ENCODE peak calls at places on chromosomes 16 and 17, in five cellular contexts. Y is A549, L is heart left ventricle, K is right lobe of liver, A is transverse colon. V is an unnamed sample.

GRCh38 chr17:48127371-48128051 is 19.9 kb downstream of the SNX11 start:
- DNase-seq in Y (peak; percentile 61), L (no peak), K (no peak), A (no peak), V (no peak)

GRCh38 chr17:16013943-16014407 is 14.4 kb downstream of the TTC19 start:
- DNase-seq in Y (peak; percentile 78), L (no peak), K (no peak), A (no peak), V (no peak)

GRCh38 chr16:88533381-88533831 is 36.8 kb upstream of the ZC3H18 start:
- DNase-seq in Y (no peak), L (no peak), K (no peak), A (no peak), V (no peak)

GRCh38 chr17:40859536-40859935 is 7.5 kb downstream of the KRT12 start:
- DNase-seq in Y (peak; percentile 34), L (no peak), K (no peak), A (peak; percentile 46), V (no peak)

GRCh38 chr16:20410153-20410723 is 904 bp downstream of the ACSM5 start:
- DNase-seq in Y (no peak), L (no peak), K (no peak), A (no peak), V (no peak)

GRCh38 chr17:222172-222571 is 40.7 kb upstream of the DOC2B start:
- DNase-seq in Y (no peak), L (peak; percentile 47), K (peak; percentile 23), A (peak; percentile 5), V (no peak)

GRCh38 chr16:65793781-65794180 is 572.7 kb upstream of the CDH5 start:
- DNase-seq in Y (no peak), L (no peak), K (no peak), A (no peak), V (no peak)

GRCh38 chr17:18177137-18177536 is 6.5 kb upstream of the ALKBH5 start:
- DNase-seq in Y (no peak), L (no peak), K (no peak), A (no peak), V (no peak)

GRCh38 chr16:20865420-20866126 is 34.6 kb downstream of the DCUN1D3 start:
- DNase-seq in Y (peak; percentile 35), L (no peak), K (no peak), A (no peak), V (peak; percentile 51)

GRCh38 chr17:77885678-77886386 is 72.7 kb upstream of the TNRC6C start:
- DNase-seq in Y (no peak), L (no peak), K (no peak), A (no peak), V (no peak)

GRCh38 chr16:75379911-75380847 is 53.1 kb downstream of the CFDP1 start:
- DNase-seq in Y (no peak), L (no peak), K (no peak), A (peak; percentile 44), V (peak; percentile 19)

GRCh38 chr17:62998665-62999393 is 32.8 kb downstream of the TANC2 start:
- DNase-seq in Y (peak; percentile 20), L (no peak), K (no peak), A (no peak), V (no peak)

GRCh38 chr17:80826955-80827645 is 164.5 kb upstream of the CHMP6 start:
- DNase-seq in Y (peak; percentile 67), L (peak; percentile 61), K (peak; percentile 46), A (no peak), V (no peak)

GRCh38 chr16:21145738-21146137 is 4.9 kb downstream of the DNAH3 start:
- DNase-seq in Y (no peak), L (no peak), K (no peak), A (no peak), V (no peak)

GRCh38 chr17:35313875-35314409 is 59.5 kb downstream of the SLFN11 start:
- DNase-seq in Y (no peak), L (peak; percentile 83), K (no peak), A (peak; percentile 14), V (no peak)

GRCh38 chr17:35314415-35315216 is 58.8 kb downstream of the SLFN11 start:
- DNase-seq in Y (peak; percentile 13), L (peak; percentile 59), K (no peak), A (no peak), V (no peak)

GRCh38 chr17:35315283-35315682 is 58.1 kb downstream of the SLFN11 start:
- DNase-seq in Y (peak; percentile 20), L (no peak), K (no peak), A (no peak), V (peak; percentile 31)

GRCh38 chr17:35312346-35312745 is 61.1 kb downstream of the SLFN11 start:
- DNase-seq in Y (no peak), L (no peak), K (no peak), A (no peak), V (no peak)

DNA sequence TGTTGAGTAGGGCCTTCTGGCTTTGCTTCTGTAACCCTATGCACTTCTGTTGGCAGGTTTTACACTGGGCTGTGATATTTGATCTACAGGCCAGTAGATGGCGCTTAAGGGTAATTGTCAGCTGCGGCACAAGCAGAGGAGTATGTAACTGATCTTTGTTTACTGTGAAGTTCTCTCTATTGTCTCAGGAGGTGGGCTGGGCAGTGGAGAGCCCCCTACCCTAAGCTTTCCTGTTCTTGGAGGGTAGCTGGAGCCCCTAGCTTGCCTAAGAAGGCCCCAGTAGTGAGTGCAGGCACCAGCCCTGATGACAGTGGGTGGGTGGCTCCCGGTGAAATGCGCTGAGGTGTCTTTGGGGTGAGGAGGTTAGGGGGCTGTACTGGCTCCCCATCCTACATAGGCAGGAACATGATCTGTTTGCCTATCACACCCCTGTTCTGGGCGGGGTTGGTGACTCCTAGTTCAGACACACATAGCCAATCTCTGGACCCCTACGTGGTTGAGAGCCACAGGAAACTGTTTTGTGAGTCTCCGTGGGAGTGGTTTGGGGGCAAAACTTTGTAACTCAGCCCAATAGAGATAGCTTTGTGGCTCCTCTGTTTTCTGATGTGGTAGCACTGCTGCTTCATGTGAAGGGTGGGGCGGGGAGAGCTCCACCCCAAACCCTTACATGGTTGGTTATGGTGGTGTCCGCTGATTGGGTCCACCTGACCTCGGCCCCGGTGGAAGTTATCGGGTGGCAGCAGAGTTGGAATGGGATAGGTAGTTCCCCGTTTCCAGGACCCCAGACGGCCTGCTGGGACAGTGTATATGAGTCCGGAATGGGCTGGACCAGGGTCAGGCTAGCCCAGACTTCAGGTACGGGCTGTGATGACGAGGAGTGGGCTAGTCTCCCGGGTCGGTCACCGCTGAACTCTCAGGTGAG is 60.4 kb downstream of the SLFN11 start:
- DNase-seq in Y (peak; percentile 77), L (peak; percentile 68), K (peak; percentile 60), A (peak; percentile 51), V (peak; percentile 71)
- TF ChIP-seq POLR2A in Y (no peak), L (no peak), K (no peak), A (peak; percentile 18), V (no peak)

GRCh38 chr16:228917-229730 is at the start of gene LUC7L:
- DNase-seq in Y (peak; percentile 91), L (peak; percentile 94), K (peak; percentile 90), A (peak; percentile 90), V (peak; percentile 92)

GRCh38 chr16:229731-230281 is 557 bp upstream of the LUC7L start:
- DNase-seq in Y (no peak), L (no peak), K (no peak), A (no peak), V (no peak)

GRCh38 chr16:239948-240277 is 5.3 kb downstream of the FAM234A start:
- DNase-seq in Y (no peak), L (no peak), K (no peak), A (no peak), V (no peak)

GRCh38 chr16:230949-231348 is 1.7 kb upstream of the LUC7L start:
- DNase-seq in Y (no peak), L (no peak), K (no peak), A (no peak), V (no peak)

GRCh38 chr16:234468-235305 is at the start of gene FAM234A:
- DNase-seq in Y (peak; percentile 95), L (peak; percentile 96), K (peak; percentile 97), A (peak; percentile 96), V (peak; percentile 96)
- TF ChIP-seq POLR2A in Y (peak; percentile 74), L (peak; percentile 85), K (peak; percentile 97), A (peak; percentile 87), V (peak; percentile 94)

GRCh38 chr17:53316073-53316472 is 506.7 kb upstream of the KIF2B start:
- DNase-seq in Y (no peak), L (no peak), K (no peak), A (no peak), V (no peak)
- TF ChIP-seq POLR2A in Y (no peak), L (no peak), K (no peak), A (no peak), V (no peak)

DNA sequence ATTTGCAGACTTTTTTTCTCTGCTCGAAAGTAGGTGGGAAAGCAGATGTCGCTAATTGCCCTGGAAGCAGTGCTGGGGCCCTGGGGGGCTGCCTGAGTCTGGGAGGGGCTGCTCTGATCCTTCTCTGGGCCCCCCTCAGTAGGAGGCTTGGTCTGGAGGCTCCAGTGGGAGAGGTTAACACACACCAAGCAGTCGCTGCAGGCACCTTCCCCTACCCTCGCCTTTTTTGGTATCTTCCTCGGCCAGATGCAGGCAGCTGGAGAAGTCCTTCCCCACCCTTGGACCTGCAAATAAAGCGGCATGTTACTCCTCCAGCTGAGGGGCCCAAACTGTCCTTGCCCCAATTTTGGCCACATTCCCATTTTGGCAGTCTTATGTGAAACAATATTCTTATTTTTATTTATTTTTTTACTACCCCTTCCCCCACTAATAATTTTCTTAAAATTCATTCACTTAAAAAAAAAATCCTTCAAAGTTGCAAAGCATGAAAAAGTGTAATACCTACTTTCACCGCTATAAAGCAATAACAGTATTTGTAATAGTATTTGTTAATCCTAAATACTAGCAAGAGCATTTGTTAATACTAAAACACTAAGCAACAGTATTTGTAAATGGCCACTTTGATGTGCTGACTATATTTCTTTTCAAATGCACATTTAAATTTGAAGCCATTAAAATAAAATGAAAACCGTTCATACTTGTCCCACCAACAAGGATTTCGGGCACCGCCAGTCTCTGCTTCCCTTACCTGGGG is 15.0 kb downstream of the C16orf46 start:
- DNase-seq in Y (no peak), L (no peak), K (no peak), A (no peak), V (no peak)
- TF ChIP-seq POLR2A in Y (no peak), L (no peak), K (no peak), A (no peak), V (no peak)

DNA sequence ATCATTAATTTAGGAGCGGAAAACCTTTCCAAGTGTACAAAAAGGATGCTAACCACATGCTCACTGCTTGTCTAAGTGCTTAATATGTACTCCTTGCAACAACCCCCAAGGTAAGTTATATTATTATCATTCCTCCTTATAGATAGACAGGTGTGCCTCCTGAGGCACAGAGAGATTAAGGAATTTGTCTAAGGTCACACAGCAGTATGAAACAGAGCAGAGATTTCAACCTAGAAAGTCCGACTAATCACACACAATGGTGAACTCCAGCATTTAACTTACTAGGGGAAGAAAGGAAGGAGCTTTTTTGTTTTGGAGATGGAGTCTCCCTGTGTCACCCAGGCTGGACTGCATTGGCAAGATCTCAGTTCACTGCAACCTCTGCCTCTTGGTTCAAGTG is 37.0 kb upstream of the USP7 start:
- DNase-seq in Y (no peak), L (no peak), K (no peak), A (no peak), V (no peak)
- TF ChIP-seq POLR2A in Y (no peak), L (no peak), K (no peak), A (no peak), V (no peak)

GRCh38 chr17:81911277-81911961 is at the start of gene PCYT2:
- DNase-seq in Y (peak; percentile 93), L (peak; percentile 96), K (peak; percentile 98), A (peak; percentile 96), V (peak; percentile 91)
- TF ChIP-seq POLR2A in Y (peak; percentile 31), L (no peak), K (peak; percentile 69), A (no peak), V (no peak)

V was measured in erythroblast.